ENCODE peak calls at places on chromosome 21, in eight cellular contexts. One of them, this sample, is unnamed. For H3K4me1, the result is how much of the 10 kb centered on the place peaks cover.

GRCh38 chr21:27476696-27477095 is 509.8 kb upstream of the ADAMTS5 start:
- DNase-seq in SK-N-SH: peak
- DNase-seq in K562: no peak
- DNase-seq in A549: no peak
- DNase-seq in GM23338: no peak
- DNase-seq in Panc1: no peak
- DNase-seq in HepG2: no peak
- DNase-seq in GM12878: no peak
- DNase-seq in this sample: no peak

GRCh38 chr21:33554236-33554981 is 11.6 kb downstream of the SON start:
- DNase-seq in SK-N-SH: no peak
- DNase-seq in K562: no peak
- DNase-seq in Panc1: no peak
- DNase-seq in HepG2: no peak
- DNase-seq in GM23338: no peak
- DNase-seq in A549: no peak
- DNase-seq in GM12878: no peak
- DNase-seq in this sample: no peak

GRCh38 chr21:33268392-33268735 is 2.2 kb downstream of the IL10RB start:
- DNase-seq in GM23338: no peak
- DNase-seq in Panc1: no peak
- DNase-seq in A549: no peak
- DNase-seq in GM12878: no peak
- DNase-seq in HepG2: no peak
- DNase-seq in SK-N-SH: no peak
- DNase-seq in K562: no peak
- DNase-seq in this sample: no peak

GRCh38 chr21:33732038-33732437 is 89.7 kb downstream of the ITSN1 start:
- DNase-seq in Panc1: no peak
- DNase-seq in A549: no peak
- DNase-seq in GM23338: peak
- DNase-seq in HepG2: no peak
- DNase-seq in K562: no peak
- DNase-seq in SK-N-SH: no peak
- DNase-seq in GM12878: no peak
- DNase-seq in this sample: no peak

GRCh38 chr21:41068411-41069304 is 99.3 kb upstream of the BACE2 start:
- DNase-seq in A549: peak
- DNase-seq in GM12878: no peak
- DNase-seq in HepG2: peak
- DNase-seq in K562: peak
- DNase-seq in SK-N-SH: peak
- DNase-seq in GM23338: peak
- DNase-seq in Panc1: peak
- DNase-seq in this sample: peak

GRCh38 chr21:26405735-26406361 is 167.2 kb downstream of the CYYR1 start:
- DNase-seq in GM23338: peak
- DNase-seq in HepG2: no peak
- DNase-seq in SK-N-SH: no peak
- DNase-seq in GM12878: no peak
- DNase-seq in Panc1: no peak
- DNase-seq in K562: no peak
- DNase-seq in A549: peak
- DNase-seq in this sample: no peak

GRCh38 chr21:31347435-31348032 is 3.5 kb upstream of the TIAM1 start:
- DNase-seq in HepG2: peak
- DNase-seq in K562: peak
- DNase-seq in GM23338: peak
- DNase-seq in GM12878: no peak
- DNase-seq in Panc1: no peak
- DNase-seq in SK-N-SH: peak
- DNase-seq in A549: peak
- DNase-seq in this sample: no peak

GRCh38 chr21:18899261-18899660 is 495.7 kb upstream of the TMPRSS15 start:
- DNase-seq in HepG2: no peak
- DNase-seq in SK-N-SH: no peak
- DNase-seq in Panc1: no peak
- DNase-seq in A549: no peak
- DNase-seq in K562: no peak
- DNase-seq in GM12878: no peak
- DNase-seq in GM23338: peak
- DNase-seq in this sample: no peak

GRCh38 chr21:31945116-31945515 is 72.3 kb downstream of the HUNK start:
- DNase-seq in GM12878: no peak
- DNase-seq in A549: no peak
- DNase-seq in HepG2: no peak
- DNase-seq in GM23338: no peak
- DNase-seq in K562: no peak
- DNase-seq in Panc1: no peak
- DNase-seq in SK-N-SH: no peak
- DNase-seq in this sample: no peak

GRCh38 chr21:40925481-40925880 is 78.5 kb upstream of the DSCAM start:
- DNase-seq in K562: no peak
- DNase-seq in HepG2: no peak
- DNase-seq in SK-N-SH: no peak
- DNase-seq in A549: no peak
- DNase-seq in GM12878: no peak
- DNase-seq in GM23338: no peak
- DNase-seq in Panc1: no peak
- DNase-seq in this sample: no peak

GRCh38 chr21:39184050-39184980 is 1.1 kb upstream of the PSMG1 start:
- DNase-seq in GM12878: no peak
- DNase-seq in K562: no peak
- DNase-seq in A549: no peak
- DNase-seq in GM23338: no peak
- DNase-seq in Panc1: no peak
- DNase-seq in SK-N-SH: no peak
- DNase-seq in HepG2: no peak
- DNase-seq in this sample: no peak

GRCh38 chr21:31180256-31181088 is 142.2 kb upstream of the KRTAP19-8 start:
- DNase-seq in GM23338: peak
- DNase-seq in K562: peak
- DNase-seq in Panc1: no peak
- DNase-seq in HepG2: peak
- DNase-seq in SK-N-SH: peak
- DNase-seq in GM12878: no peak
- DNase-seq in A549: peak
- DNase-seq in this sample: peak

GRCh38 chr21:31282095-31282709 is 61.9 kb downstream of the TIAM1 start:
- DNase-seq in GM12878: no peak
- DNase-seq in SK-N-SH: no peak
- DNase-seq in GM23338: no peak
- DNase-seq in HepG2: no peak
- DNase-seq in K562: peak
- DNase-seq in A549: no peak
- DNase-seq in Panc1: peak
- DNase-seq in this sample: peak

GRCh38 chr21:16308269-16308668 is 578.5 kb downstream of the USP25 start:
- DNase-seq in K562: no peak
- DNase-seq in Panc1: no peak
- DNase-seq in GM12878: no peak
- DNase-seq in A549: no peak
- DNase-seq in GM23338: no peak
- DNase-seq in SK-N-SH: no peak
- DNase-seq in HepG2: no peak
- DNase-seq in this sample: no peak

GRCh38 chr21:21085206-21085605 is 87.0 kb downstream of the NCAM2 start:
- DNase-seq in GM12878: no peak
- DNase-seq in GM23338: no peak
- DNase-seq in A549: no peak
- DNase-seq in Panc1: no peak
- DNase-seq in K562: no peak
- DNase-seq in SK-N-SH: no peak
- DNase-seq in HepG2: no peak
- DNase-seq in this sample: no peak

GRCh38 chr21:27047331-27048314 is 80.7 kb upstream of the ADAMTS5 start:
- DNase-seq in HepG2: no peak
- DNase-seq in K562: no peak
- DNase-seq in GM23338: no peak
- DNase-seq in SK-N-SH: no peak
- DNase-seq in A549: no peak
- DNase-seq in Panc1: no peak
- DNase-seq in GM12878: no peak
- DNase-seq in this sample: no peak

GRCh38 chr21:28473530-28474225 is 519.0 kb downstream of the LTN1 start:
- DNase-seq in Panc1: no peak
- DNase-seq in K562: no peak
- DNase-seq in GM12878: no peak
- DNase-seq in A549: no peak
- DNase-seq in SK-N-SH: no peak
- DNase-seq in HepG2: no peak
- DNase-seq in GM23338: no peak
- DNase-seq in this sample: no peak

GRCh38 chr21:26199471-26199870 is 28.9 kb upstream of the APP start:
- DNase-seq in HepG2: no peak
- DNase-seq in GM12878: no peak
- DNase-seq in GM23338: no peak
- DNase-seq in K562: no peak
- DNase-seq in SK-N-SH: no peak
- DNase-seq in Panc1: no peak
- DNase-seq in A549: no peak
- DNase-seq in this sample: no peak

DNA sequence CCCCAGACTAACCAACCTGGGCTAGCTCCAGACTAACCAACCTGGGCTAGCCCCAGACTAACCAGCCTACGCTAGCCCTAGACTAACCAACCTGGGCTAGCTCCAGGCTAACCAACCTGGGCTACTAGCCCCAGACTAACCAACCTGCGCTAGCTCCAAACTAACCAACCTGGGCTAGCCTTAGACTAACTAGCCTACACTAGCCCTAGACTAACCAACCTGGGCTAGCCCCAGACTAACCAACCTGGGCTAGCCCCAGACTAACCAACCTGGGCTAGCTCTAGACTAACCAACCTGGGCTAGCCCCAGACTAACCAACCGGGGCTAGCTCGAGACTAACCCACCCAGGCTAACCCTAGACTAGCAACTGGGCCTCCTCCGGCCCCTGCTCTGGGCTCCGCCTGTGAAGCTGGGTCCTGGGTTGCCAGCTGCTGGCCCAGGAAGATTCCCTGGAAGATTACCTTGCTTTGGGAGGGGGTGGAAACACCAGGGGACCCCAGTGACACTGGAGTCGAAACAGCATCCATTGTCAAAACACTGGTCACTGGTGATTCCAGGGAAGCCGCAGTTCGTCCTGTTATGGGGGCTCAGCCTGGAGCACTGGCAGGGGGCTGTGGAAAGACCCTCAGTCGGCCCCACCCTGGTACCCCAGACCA is 1.2 kb downstream of the TFF2 start:
- DNase-seq in SK-N-SH: no peak
- DNase-seq in GM23338: no peak
- DNase-seq in A549: no peak
- DNase-seq in HepG2: no peak
- DNase-seq in GM12878: no peak
- DNase-seq in K562: no peak
- DNase-seq in Panc1: no peak
- DNase-seq in this sample: no peak
- H3K4me1 ChIP-seq in SK-N-SH: under half
- H3K4me1 ChIP-seq in GM23338: under half
- H3K4me1 ChIP-seq in A549: under half
- H3K4me1 ChIP-seq in HepG2: under half
- H3K4me1 ChIP-seq in GM12878: under half
- H3K4me1 ChIP-seq in K562: under half
- H3K4me1 ChIP-seq in Panc1: under half
- H3K4me1 ChIP-seq in this sample: under half

DNA sequence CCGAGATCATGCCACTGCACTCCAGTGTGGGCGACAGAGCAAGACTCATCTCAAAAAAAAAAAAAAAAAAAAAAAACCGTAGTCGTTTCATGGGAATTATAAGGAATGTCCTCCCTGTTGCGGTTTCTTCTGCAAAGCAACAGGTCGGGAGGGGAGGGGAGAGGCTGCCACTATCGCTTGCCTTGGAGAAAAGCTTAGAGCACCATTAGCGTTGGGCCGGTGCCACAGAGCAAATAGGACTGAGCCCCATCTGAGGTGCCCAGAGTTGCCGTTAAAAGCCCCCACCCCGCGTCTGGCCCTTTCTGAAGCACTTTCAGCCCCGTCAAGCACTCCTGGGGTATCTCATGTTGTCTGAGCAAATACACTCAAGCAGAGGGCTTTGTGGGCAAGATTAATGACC is 2.2 kb downstream of the RIPPLY3 start:
- DNase-seq in GM23338: peak
- DNase-seq in A549: no peak
- DNase-seq in SK-N-SH: peak
- DNase-seq in HepG2: no peak
- DNase-seq in K562: no peak
- DNase-seq in Panc1: no peak
- DNase-seq in GM12878: no peak
- DNase-seq in this sample: no peak
- TF ChIP-seq REST in GM23338: no peak
- TF ChIP-seq REST in A549: no peak
- TF ChIP-seq REST in SK-N-SH: no peak
- TF ChIP-seq REST in HepG2: no peak
- TF ChIP-seq REST in K562: no peak
- TF ChIP-seq REST in Panc1: no peak
- TF ChIP-seq REST in GM12878: no peak
- TF ChIP-seq REST in this sample: no peak

DNA sequence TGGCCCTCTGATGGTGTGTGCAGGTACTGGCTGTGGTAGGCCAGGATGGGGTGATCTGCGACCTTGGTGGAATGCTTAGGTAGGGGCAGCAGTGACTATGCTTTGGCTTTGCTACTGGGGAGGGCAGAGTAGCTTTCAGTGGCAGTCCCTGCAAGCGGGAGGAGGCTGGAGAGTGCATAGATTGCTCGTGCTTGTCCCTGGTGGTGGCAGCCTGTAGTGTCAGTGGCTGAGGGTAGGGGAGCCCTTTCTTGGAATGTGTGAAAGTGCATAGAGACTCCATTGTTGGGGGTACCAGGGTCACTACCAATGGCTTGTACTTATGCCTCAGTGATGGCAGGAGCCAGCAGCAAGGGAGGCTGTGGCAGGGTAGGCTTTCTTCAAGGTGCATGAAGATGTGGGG is 582.6 kb downstream of the MRPL39 start:
- DNase-seq in GM12878: no peak
- DNase-seq in SK-N-SH: no peak
- DNase-seq in HepG2: no peak
- DNase-seq in GM23338: peak
- DNase-seq in A549: no peak
- DNase-seq in K562: no peak
- DNase-seq in Panc1: no peak
- DNase-seq in this sample: no peak
- H3K4me1 ChIP-seq in GM12878: under half
- H3K4me1 ChIP-seq in SK-N-SH: under half
- H3K4me1 ChIP-seq in HepG2: under half
- H3K4me1 ChIP-seq in GM23338: under half
- H3K4me1 ChIP-seq in A549: under half
- H3K4me1 ChIP-seq in K562: under half
- H3K4me1 ChIP-seq in Panc1: under half
- H3K4me1 ChIP-seq in this sample: under half

DNA sequence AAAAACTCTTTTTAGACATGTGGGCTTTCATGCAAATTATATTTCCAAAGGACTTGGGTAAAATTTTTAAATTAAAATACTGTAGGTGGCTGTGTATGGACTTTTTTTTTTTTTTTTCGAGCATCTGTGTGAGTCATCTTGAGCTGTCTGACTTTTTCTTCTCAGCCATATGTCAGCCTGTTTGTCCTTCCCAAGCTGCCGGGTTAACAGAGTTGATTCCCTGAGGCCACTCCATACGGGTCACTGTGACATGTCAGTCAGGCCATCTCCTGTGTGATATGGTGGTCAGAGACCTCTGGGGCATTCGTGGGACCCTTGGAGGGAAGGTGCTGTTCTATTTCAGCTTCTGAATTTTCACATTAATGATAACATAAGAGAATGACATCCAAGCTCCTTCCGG is 148.3 kb downstream of the KCNJ6 start:
- DNase-seq in HepG2: no peak
- DNase-seq in A549: no peak
- DNase-seq in K562: no peak
- DNase-seq in SK-N-SH: no peak
- DNase-seq in GM12878: no peak
- DNase-seq in GM23338: no peak
- DNase-seq in Panc1: no peak
- DNase-seq in this sample: no peak
- TF ChIP-seq REST in HepG2: no peak
- TF ChIP-seq REST in A549: no peak
- TF ChIP-seq REST in K562: no peak
- TF ChIP-seq REST in SK-N-SH: no peak
- TF ChIP-seq REST in GM12878: no peak
- TF ChIP-seq REST in GM23338: no peak
- TF ChIP-seq REST in Panc1: no peak
- TF ChIP-seq REST in this sample: no peak

This sample was measured in HCT116.